ENCODE peak calls at places on chromosomes 12 and 14, in eight cellular contexts. S is SIG-M5; V is cardiac septum; K is NB4; H is CD8-positive, alpha-beta memory T cell; E is midbrain; R is activated T-cell treated with anti-CD3 and anti-CD28 coated beads, Interleukin-2, amount 50 U/mL, for 72 hours; A is fibroblast of villous mesenchyme. J is an unnamed sample.
A peak's percentile ranks its signal among the peaks of the same experiment; 100 is the strongest.

GRCh38 chr12:93419388-93420034 is 22.2 kb downstream of the UBE2N start:
- DNase-seq in V (no peak), H (peak; percentile 38), K (peak; percentile 72), A (peak; percentile 79), S (peak; percentile 34), E (peak; percentile 26), R (no peak), J (peak; percentile 45)

GRCh38 chr12:5246196-5246595 is 185.7 kb upstream of the NTF3 start:
- DNase-seq in H (no peak), R (no peak), K (no peak), S (no peak), V (no peak), A (no peak), E (no peak), J (no peak)

GRCh38 chr14:61179061-61179675 is 102.0 kb downstream of the TMEM30B start:
- DNase-seq in R (no peak), A (peak; percentile 12), E (no peak), V (no peak), H (no peak), K (no peak), S (no peak), J (no peak)

GRCh38 chr12:87818416-87818815 is 210.8 kb downstream of the C12orf50 start:
- DNase-seq in A (no peak), R (no peak), K (no peak), E (no peak), V (no peak), S (no peak), H (no peak), J (no peak)

GRCh38 chr12:33967760-33968159 is 54.5 kb upstream of the ALG10 start:
- DNase-seq in S (no peak), H (no peak), R (no peak), V (no peak), K (no peak), A (no peak), E (no peak), J (no peak)

GRCh38 chr14:20671597-20672283 is 12.6 kb upstream of the RNASE4 start:
- DNase-seq in A (no peak), E (no peak), R (no peak), K (no peak), V (no peak), H (no peak), S (no peak), J (no peak)

GRCh38 chr12:15472036-15472435 is 149.7 kb downstream of the PTPRO start:
- DNase-seq in S (no peak), A (no peak), E (no peak), K (no peak), V (no peak), H (no peak), R (no peak), J (no peak)

GRCh38 chr12:128729628-128730121 is 94.1 kb downstream of the SLC15A4 start:
- DNase-seq in S (no peak), V (no peak), E (no peak), H (no peak), A (no peak), K (no peak), R (no peak), J (no peak)

GRCh38 chr14:51093371-51094281 is 1.3 kb downstream of the TRIM9 start:
- DNase-seq in R (peak; percentile 65), H (peak; percentile 37), V (no peak), E (peak; percentile 83), S (no peak), A (no peak), K (no peak), J (peak; percentile 54)

GRCh38 chr12:114381177-114381576 is 24.8 kb downstream of the TBX5 start:
- DNase-seq in S (no peak), V (no peak), E (no peak), H (no peak), K (no peak), R (no peak), A (no peak), J (no peak)

GRCh38 chr12:1533602-1534304 is 60.6 kb downstream of the FBXL14 start:
- DNase-seq in R (peak; percentile 78), K (peak; percentile 81), E (no peak), H (peak; percentile 38), V (no peak), A (no peak), S (no peak), J (peak; percentile 30)

GRCh38 chr12:10140001-10140400 is 10.0 kb upstream of the CLEC7A start:
- DNase-seq in S (no peak), V (no peak), E (peak; percentile 38), H (peak; percentile 35), A (peak; percentile 66), R (peak; percentile 41), K (peak; percentile 79), J (peak; percentile 35)

GRCh38 chr12:65871865-65872645 is 47.8 kb downstream of the HMGA2 start:
- DNase-seq in S (no peak), H (no peak), A (no peak), R (no peak), K (no peak), E (no peak), V (no peak), J (no peak)

GRCh38 chr12:48199784-48200198 is 3.3 kb downstream of the OR10AD1 start:
- DNase-seq in S (no peak), K (no peak), V (no peak), H (no peak), A (peak; percentile 100), R (no peak), E (no peak), J (no peak)

J was measured in CD4-positive, alpha-beta memory T cell.